ENCODE peak calls at places on chromosomes 6 and 20, in seven cellular contexts. Q is AG10803, U is GM13977, Z is HFF-Myc, J is ovary, E is K562, B is activated B cell treated with CpG ODN at 0.5 μM for 24 hours. D is an unnamed sample.
A peak's percentile ranks its signal among the peaks of the same experiment; 100 is the strongest.

GRCh38 chr6:21115111-21115510 is 478.4 kb upstream of the SOX4 start:
- DNase-seq in Z (no peak), U (no peak), B (no peak), J (peak; percentile 50), Q (peak; percentile 61), E (no peak), D (no peak)

GRCh38 chr20:46308258-46309157 is at the start of gene CDH22:
- DNase-seq in Z (no peak), J (peak; percentile 44), U (peak; percentile 80), B (no peak), E (peak; percentile 72), Q (peak; percentile 22), D (peak; percentile 78)

GRCh38 chr6:106102034-106102433 is 15.9 kb downstream of the PRDM1 start:
- DNase-seq in Q (no peak), U (peak; percentile 79), Z (no peak), E (no peak), J (no peak), B (no peak), D (peak; percentile 74)

GRCh38 chr6:134911532-134911931 is 38.4 kb downstream of the ALDH8A1 start:
- DNase-seq in Q (peak; percentile 71), B (no peak), J (no peak), U (no peak), Z (no peak), E (no peak), D (no peak)

GRCh38 chr20:5119143-5119434 is 669 bp downstream of the PCNA start:
- DNase-seq in Z (no peak), U (no peak), E (no peak), J (no peak), Q (no peak), B (no peak), D (no peak)

GRCh38 chr6:148193063-148193680 is 149.5 kb upstream of the SASH1 start:
- DNase-seq in U (no peak), Q (no peak), B (no peak), Z (no peak), J (no peak), E (no peak), D (no peak)

GRCh38 chr6:140372064-140372463 is 997.6 kb upstream of the CITED2 start:
- DNase-seq in U (no peak), J (no peak), B (no peak), Z (no peak), Q (no peak), E (no peak), D (no peak)

GRCh38 chr6:82906489-82906888 is 159.2 kb downstream of the UBE3D start:
- DNase-seq in B (no peak), Z (no peak), E (no peak), J (no peak), U (no peak), Q (peak; percentile 17), D (no peak)

GRCh38 chr6:31579546-31580445 is 2.4 kb downstream of the LTB start:
- DNase-seq in Q (no peak), J (no peak), E (no peak), Z (no peak), U (no peak), B (no peak), D (peak; percentile 34)

GRCh38 chr20:17662333-17663039 is 19.6 kb downstream of the RRBP1 start:
- DNase-seq in B (no peak), Q (peak; percentile 95), Z (no peak), U (no peak), E (no peak), J (no peak), D (no peak)

GRCh38 chr20:3082306-3082951 is 2.1 kb downstream of the AVP start:
- DNase-seq in E (no peak), Z (no peak), J (no peak), U (no peak), B (no peak), Q (no peak), D (no peak)

GRCh38 chr20:8424010-8424409 is 291.9 kb downstream of the PLCB1 start:
- DNase-seq in Q (peak; percentile 32), B (no peak), U (no peak), E (no peak), Z (peak; percentile 44), J (no peak), D (no peak)

GRCh38 chr6:98834060-98835031 is at the start of gene POU3F2:
- DNase-seq in Q (peak; percentile 62), J (peak; percentile 87), E (peak; percentile 97), U (peak; percentile 94), Z (peak; percentile 14), B (peak; percentile 48), D (peak; percentile 93)

GRCh38 chr20:19647992-19648391 is 110.1 kb upstream of the RIN2 start:
- DNase-seq in Z (no peak), B (no peak), U (no peak), Q (no peak), E (no peak), J (no peak), D (no peak)

GRCh38 chr6:112189494-112189893 is 64.9 kb downstream of the LAMA4 start:
- DNase-seq in E (no peak), B (no peak), Q (peak; percentile 78), Z (no peak), J (no peak), U (no peak), D (no peak)

GRCh38 chr6:158321960-158322359 is 9.7 kb downstream of the TULP4 start:
- DNase-seq in E (no peak), Q (peak; percentile 44), J (no peak), Z (peak; percentile 52), B (no peak), U (no peak), D (no peak)

GRCh38 chr6:158322400-158322723 is 10.1 kb downstream of the TULP4 start:
- DNase-seq in Q (no peak), B (no peak), Z (no peak), J (no peak), E (no peak), U (no peak), D (no peak)

GRCh38 chr6:158323561-158323958 is 11.3 kb downstream of the TULP4 start:
- DNase-seq in B (no peak), Z (no peak), J (no peak), U (peak; percentile 31), Q (no peak), E (no peak), D (no peak)

GRCh38 chr6:158324136-158324535 is 11.9 kb downstream of the TULP4 start:
- DNase-seq in J (no peak), Z (no peak), Q (peak; percentile 56), B (no peak), U (no peak), E (no peak), D (no peak)

DNA sequence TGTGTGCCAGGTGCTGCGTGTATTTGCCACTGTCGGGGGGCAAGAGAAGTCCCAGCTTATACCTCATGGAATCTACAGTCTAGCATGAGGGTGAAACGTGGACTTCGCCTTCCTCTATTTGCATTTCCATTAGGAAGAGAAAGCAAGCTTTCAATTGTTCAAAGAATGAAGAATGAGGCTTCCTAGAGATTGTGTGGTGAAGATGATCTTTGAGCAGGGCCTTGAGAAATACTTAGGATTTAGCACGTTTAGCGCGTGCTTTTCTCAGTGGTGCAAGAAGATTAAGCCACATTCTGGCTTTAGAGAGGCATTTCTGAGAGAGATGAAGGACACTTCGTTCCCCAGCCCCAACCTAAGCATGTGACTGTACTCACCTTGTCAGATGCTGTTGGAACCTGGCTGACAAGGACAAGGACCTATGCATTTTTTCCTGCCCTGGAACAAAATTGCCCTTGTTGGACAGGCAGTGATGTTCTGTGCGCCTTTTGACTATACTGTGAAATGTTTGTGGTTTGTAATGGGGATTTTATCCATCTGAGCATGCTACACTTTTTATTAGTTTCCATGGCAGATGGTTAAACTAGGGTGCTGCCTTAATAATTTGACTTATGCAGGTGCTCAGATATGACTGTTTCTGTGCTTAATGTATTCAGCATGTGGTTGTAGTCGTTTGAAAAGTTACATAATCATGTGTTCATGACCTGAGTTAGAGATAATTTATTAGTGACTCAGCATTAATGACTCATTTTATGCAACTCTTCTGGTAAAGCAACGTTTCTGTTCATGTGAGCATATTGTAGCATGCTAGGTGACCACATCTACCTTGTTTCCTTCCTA is 10.7 kb downstream of the TULP4 start:
- DNase-seq in Z (peak; percentile 81), Q (peak; percentile 67), B (no peak), U (peak; percentile 49), E (peak; percentile 23), J (no peak), D (peak; percentile 43)
- TF ChIP-seq CTCF in Z (no peak), Q (no peak), B (no peak), U (no peak), E (no peak), J (no peak), D (no peak)

GRCh38 chr6:160221423-160221822 is 37.2 kb downstream of the SLC22A2 start:
- DNase-seq in Z (no peak), J (no peak), E (no peak), Q (peak; percentile 6), U (no peak), B (no peak), D (no peak)

GRCh38 chr6:160217863-160218262 is 40.8 kb downstream of the SLC22A2 start:
- DNase-seq in Q (no peak), U (no peak), B (no peak), J (no peak), Z (no peak), E (no peak), D (no peak)

GRCh38 chr6:160222491-160222890 is 36.1 kb downstream of the SLC22A2 start:
- DNase-seq in U (no peak), Q (no peak), Z (no peak), B (no peak), J (no peak), E (no peak), D (no peak)

GRCh38 chr6:160224599-160225237 is 33.9 kb downstream of the SLC22A2 start:
- DNase-seq in Q (no peak), U (no peak), J (no peak), Z (no peak), E (no peak), B (no peak), D (no peak)

DNA sequence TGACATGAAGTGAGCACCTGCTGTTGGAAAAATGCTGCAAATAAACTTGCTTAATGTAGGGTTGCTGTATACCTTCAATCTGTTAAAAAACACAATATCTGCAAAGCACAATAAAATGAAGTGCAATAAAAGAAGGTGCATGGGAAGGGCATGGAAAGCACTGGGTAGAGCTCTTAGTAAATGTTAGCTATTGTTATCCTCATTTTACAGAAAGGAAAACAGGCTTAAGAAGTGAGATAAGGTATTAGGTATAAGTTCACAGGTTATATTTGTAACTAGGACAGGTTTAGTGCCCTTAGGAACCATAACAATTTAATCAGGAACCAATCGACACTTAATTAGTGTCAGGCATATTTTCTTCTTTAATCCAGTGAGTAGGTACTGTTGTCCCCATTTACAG is 36.7 kb downstream of the SLC22A2 start:
- DNase-seq in Q (no peak), B (no peak), E (no peak), Z (no peak), U (no peak), J (no peak), D (no peak)
- TF ChIP-seq CTCF in Q (no peak), B (no peak), E (no peak), Z (no peak), U (no peak), J (no peak), D (no peak)

GRCh38 chr6:78810146-78810545 is 57.2 kb upstream of the IRAK1BP1 start:
- DNase-seq in Z (peak; percentile 17), J (no peak), U (peak; percentile 21), E (no peak), Q (peak; percentile 62), B (no peak), D (peak; percentile 20)
- TF ChIP-seq CTCF in Z (peak; percentile 58), J (no peak), U (peak; percentile 48), E (peak; percentile 30), Q (peak; percentile 85), B (no peak), D (peak; percentile 28)

DNA sequence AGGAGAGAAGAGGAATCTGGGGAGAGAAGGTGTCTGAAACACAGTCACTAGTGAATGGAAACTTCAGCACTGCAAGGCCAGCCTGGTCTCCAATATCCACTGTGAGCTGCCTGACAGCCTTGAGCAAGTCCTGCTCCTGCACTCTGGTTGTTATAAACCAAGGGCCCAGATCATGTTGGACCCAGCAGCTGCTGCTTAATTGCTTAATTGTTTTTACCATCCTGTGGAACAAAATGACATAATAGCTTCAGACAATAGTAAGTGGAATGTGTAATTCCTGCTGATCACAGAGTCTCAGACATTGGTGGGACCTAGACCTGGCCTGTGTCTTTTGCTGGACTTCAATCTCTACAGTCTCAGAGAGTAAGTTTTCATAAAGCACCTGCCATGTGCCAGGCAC is 833.7 kb downstream of the TFAP2A start:
- DNase-seq in Q (no peak), U (no peak), J (no peak), B (no peak), Z (no peak), E (no peak), D (no peak)
- TF ChIP-seq CTCF in Q (no peak), U (no peak), J (no peak), B (no peak), Z (no peak), E (no peak), D (no peak)